ENCODE peak calls at places on chromosome 3, in six cellular contexts. One of them, this sample, is unnamed.

GRCh38 chr3:165669967-165670366 is 167.3 kb downstream of the BCHE start:
- DNase-seq in T-cell: no peak
- DNase-seq in neural crest cell: no peak
- DNase-seq in stimulated activated CD4-positive, alpha-beta T cell treated with anti-CD3 and anti-CD28 coated beads, Interleukin-15, amount 100 ng/mL, for 1 hour: no peak
- DNase-seq in central memory CD8-positive, alpha-beta T cell: no peak
- DNase-seq in left lobe of liver: no peak
- DNase-seq in this sample: no peak

GRCh38 chr3:63992461-63993209 is 30.7 kb downstream of the PSMD6 start:
- DNase-seq in T-cell: no peak
- DNase-seq in neural crest cell: no peak
- DNase-seq in stimulated activated CD4-positive, alpha-beta T cell treated with anti-CD3 and anti-CD28 coated beads, Interleukin-15, amount 100 ng/mL, for 1 hour: no peak
- DNase-seq in central memory CD8-positive, alpha-beta T cell: no peak
- DNase-seq in left lobe of liver: no peak
- DNase-seq in this sample: no peak

GRCh38 chr3:168956087-168956486 is 707.4 kb downstream of the MECOM start:
- DNase-seq in T-cell: no peak
- DNase-seq in neural crest cell: no peak
- DNase-seq in stimulated activated CD4-positive, alpha-beta T cell treated with anti-CD3 and anti-CD28 coated beads, Interleukin-15, amount 100 ng/mL, for 1 hour: no peak
- DNase-seq in central memory CD8-positive, alpha-beta T cell: no peak
- DNase-seq in left lobe of liver: no peak
- DNase-seq in this sample: no peak

GRCh38 chr3:12294885-12295580 is 6.2 kb downstream of the PPARG start:
- DNase-seq in T-cell: no peak
- DNase-seq in neural crest cell: no peak
- DNase-seq in stimulated activated CD4-positive, alpha-beta T cell treated with anti-CD3 and anti-CD28 coated beads, Interleukin-15, amount 100 ng/mL, for 1 hour: no peak
- DNase-seq in central memory CD8-positive, alpha-beta T cell: no peak
- DNase-seq in left lobe of liver: no peak
- DNase-seq in this sample: no peak

GRCh38 chr3:127674099-127674792 is 1.5 kb downstream of the ABTB1 start:
- DNase-seq in T-cell: peak
- DNase-seq in neural crest cell: no peak
- DNase-seq in stimulated activated CD4-positive, alpha-beta T cell treated with anti-CD3 and anti-CD28 coated beads, Interleukin-15, amount 100 ng/mL, for 1 hour: no peak
- DNase-seq in central memory CD8-positive, alpha-beta T cell: no peak
- DNase-seq in left lobe of liver: peak
- DNase-seq in this sample: no peak

GRCh38 chr3:116517308-116517707 is 72.0 kb upstream of the LSAMP start:
- DNase-seq in T-cell: no peak
- DNase-seq in neural crest cell: no peak
- DNase-seq in stimulated activated CD4-positive, alpha-beta T cell treated with anti-CD3 and anti-CD28 coated beads, Interleukin-15, amount 100 ng/mL, for 1 hour: no peak
- DNase-seq in central memory CD8-positive, alpha-beta T cell: no peak
- DNase-seq in left lobe of liver: no peak
- DNase-seq in this sample: no peak

GRCh38 chr3:70849911-70850699 is 537.7 kb upstream of the MDFIC2 start:
- DNase-seq in T-cell: no peak
- DNase-seq in neural crest cell: no peak
- DNase-seq in stimulated activated CD4-positive, alpha-beta T cell treated with anti-CD3 and anti-CD28 coated beads, Interleukin-15, amount 100 ng/mL, for 1 hour: no peak
- DNase-seq in central memory CD8-positive, alpha-beta T cell: no peak
- DNase-seq in left lobe of liver: no peak
- DNase-seq in this sample: no peak

GRCh38 chr3:134453631-134454030 is 32.2 kb downstream of the ANAPC13 start:
- DNase-seq in T-cell: no peak
- DNase-seq in neural crest cell: no peak
- DNase-seq in stimulated activated CD4-positive, alpha-beta T cell treated with anti-CD3 and anti-CD28 coated beads, Interleukin-15, amount 100 ng/mL, for 1 hour: no peak
- DNase-seq in central memory CD8-positive, alpha-beta T cell: no peak
- DNase-seq in left lobe of liver: no peak
- DNase-seq in this sample: no peak

GRCh38 chr3:8352475-8352874 is 149.1 kb upstream of the LMCD1 start:
- DNase-seq in T-cell: no peak
- DNase-seq in neural crest cell: no peak
- DNase-seq in stimulated activated CD4-positive, alpha-beta T cell treated with anti-CD3 and anti-CD28 coated beads, Interleukin-15, amount 100 ng/mL, for 1 hour: no peak
- DNase-seq in central memory CD8-positive, alpha-beta T cell: no peak
- DNase-seq in left lobe of liver: no peak
- DNase-seq in this sample: no peak

GRCh38 chr3:146469206-146470017 is at the start of gene PLSCR2:
- DNase-seq in T-cell: peak
- DNase-seq in neural crest cell: no peak
- DNase-seq in stimulated activated CD4-positive, alpha-beta T cell treated with anti-CD3 and anti-CD28 coated beads, Interleukin-15, amount 100 ng/mL, for 1 hour: peak
- DNase-seq in central memory CD8-positive, alpha-beta T cell: peak
- DNase-seq in left lobe of liver: peak
- DNase-seq in this sample: peak

GRCh38 chr3:177693596-177693995 is 496.3 kb upstream of the TBL1XR1 start:
- DNase-seq in T-cell: no peak
- DNase-seq in neural crest cell: no peak
- DNase-seq in stimulated activated CD4-positive, alpha-beta T cell treated with anti-CD3 and anti-CD28 coated beads, Interleukin-15, amount 100 ng/mL, for 1 hour: no peak
- DNase-seq in central memory CD8-positive, alpha-beta T cell: no peak
- DNase-seq in left lobe of liver: no peak
- DNase-seq in this sample: no peak

GRCh38 chr3:179898024-179898423 is 138.7 kb downstream of the PEX5L start:
- DNase-seq in T-cell: no peak
- DNase-seq in neural crest cell: peak
- DNase-seq in stimulated activated CD4-positive, alpha-beta T cell treated with anti-CD3 and anti-CD28 coated beads, Interleukin-15, amount 100 ng/mL, for 1 hour: no peak
- DNase-seq in central memory CD8-positive, alpha-beta T cell: no peak
- DNase-seq in left lobe of liver: no peak
- DNase-seq in this sample: no peak

GRCh38 chr3:9779721-9780450 is 10.1 kb upstream of the CAMK1 start:
- DNase-seq in T-cell: peak
- DNase-seq in neural crest cell: no peak
- DNase-seq in stimulated activated CD4-positive, alpha-beta T cell treated with anti-CD3 and anti-CD28 coated beads, Interleukin-15, amount 100 ng/mL, for 1 hour: no peak
- DNase-seq in central memory CD8-positive, alpha-beta T cell: peak
- DNase-seq in left lobe of liver: no peak
- DNase-seq in this sample: no peak

GRCh38 chr3:173814809-173815208 is 417.3 kb downstream of the NLGN1 start:
- DNase-seq in T-cell: no peak
- DNase-seq in neural crest cell: no peak
- DNase-seq in stimulated activated CD4-positive, alpha-beta T cell treated with anti-CD3 and anti-CD28 coated beads, Interleukin-15, amount 100 ng/mL, for 1 hour: no peak
- DNase-seq in central memory CD8-positive, alpha-beta T cell: no peak
- DNase-seq in left lobe of liver: no peak
- DNase-seq in this sample: no peak

GRCh38 chr3:107752202-107752990 is 229.6 kb downstream of the BBX start:
- DNase-seq in T-cell: no peak
- DNase-seq in neural crest cell: no peak
- DNase-seq in stimulated activated CD4-positive, alpha-beta T cell treated with anti-CD3 and anti-CD28 coated beads, Interleukin-15, amount 100 ng/mL, for 1 hour: no peak
- DNase-seq in central memory CD8-positive, alpha-beta T cell: no peak
- DNase-seq in left lobe of liver: no peak
- DNase-seq in this sample: peak

GRCh38 chr3:52848617-52849016 is 13.8 kb upstream of the MUSTN1 start:
- DNase-seq in T-cell: no peak
- DNase-seq in neural crest cell: no peak
- DNase-seq in stimulated activated CD4-positive, alpha-beta T cell treated with anti-CD3 and anti-CD28 coated beads, Interleukin-15, amount 100 ng/mL, for 1 hour: no peak
- DNase-seq in central memory CD8-positive, alpha-beta T cell: no peak
- DNase-seq in left lobe of liver: no peak
- DNase-seq in this sample: no peak

GRCh38 chr3:160140756-160141155 is 84.5 kb upstream of the C3orf80 start:
- DNase-seq in T-cell: no peak
- DNase-seq in neural crest cell: no peak
- DNase-seq in stimulated activated CD4-positive, alpha-beta T cell treated with anti-CD3 and anti-CD28 coated beads, Interleukin-15, amount 100 ng/mL, for 1 hour: no peak
- DNase-seq in central memory CD8-positive, alpha-beta T cell: no peak
- DNase-seq in left lobe of liver: no peak
- DNase-seq in this sample: no peak

GRCh38 chr3:123953735-123954134 is 7.3 kb downstream of the CCDC14 start:
- DNase-seq in T-cell: no peak
- DNase-seq in neural crest cell: no peak
- DNase-seq in stimulated activated CD4-positive, alpha-beta T cell treated with anti-CD3 and anti-CD28 coated beads, Interleukin-15, amount 100 ng/mL, for 1 hour: no peak
- DNase-seq in central memory CD8-positive, alpha-beta T cell: no peak
- DNase-seq in left lobe of liver: no peak
- DNase-seq in this sample: no peak

GRCh38 chr3:136490646-136491405 is 240.7 kb downstream of the PCCB start:
- DNase-seq in T-cell: no peak
- DNase-seq in neural crest cell: no peak
- DNase-seq in stimulated activated CD4-positive, alpha-beta T cell treated with anti-CD3 and anti-CD28 coated beads, Interleukin-15, amount 100 ng/mL, for 1 hour: no peak
- DNase-seq in central memory CD8-positive, alpha-beta T cell: no peak
- DNase-seq in left lobe of liver: no peak
- DNase-seq in this sample: no peak

GRCh38 chr3:14016900-14017475 is 107.7 kb downstream of the CHCHD4 start:
- DNase-seq in T-cell: no peak
- DNase-seq in neural crest cell: no peak
- DNase-seq in stimulated activated CD4-positive, alpha-beta T cell treated with anti-CD3 and anti-CD28 coated beads, Interleukin-15, amount 100 ng/mL, for 1 hour: no peak
- DNase-seq in central memory CD8-positive, alpha-beta T cell: no peak
- DNase-seq in left lobe of liver: no peak
- DNase-seq in this sample: no peak

GRCh38 chr3:117398166-117398954 is 688.8 kb downstream of the TUSC7 start:
- DNase-seq in T-cell: no peak
- DNase-seq in neural crest cell: peak
- DNase-seq in stimulated activated CD4-positive, alpha-beta T cell treated with anti-CD3 and anti-CD28 coated beads, Interleukin-15, amount 100 ng/mL, for 1 hour: no peak
- DNase-seq in central memory CD8-positive, alpha-beta T cell: no peak
- DNase-seq in left lobe of liver: no peak
- DNase-seq in this sample: peak

GRCh38 chr3:102006812-102007485 is 157.6 kb downstream of the NFKBIZ start:
- DNase-seq in T-cell: no peak
- DNase-seq in neural crest cell: no peak
- DNase-seq in stimulated activated CD4-positive, alpha-beta T cell treated with anti-CD3 and anti-CD28 coated beads, Interleukin-15, amount 100 ng/mL, for 1 hour: no peak
- DNase-seq in central memory CD8-positive, alpha-beta T cell: no peak
- DNase-seq in left lobe of liver: no peak
- DNase-seq in this sample: no peak

GRCh38 chr3:128016502-128016901 is 35.7 kb upstream of the SEC61A1 start:
- DNase-seq in T-cell: no peak
- DNase-seq in neural crest cell: no peak
- DNase-seq in stimulated activated CD4-positive, alpha-beta T cell treated with anti-CD3 and anti-CD28 coated beads, Interleukin-15, amount 100 ng/mL, for 1 hour: no peak
- DNase-seq in central memory CD8-positive, alpha-beta T cell: no peak
- DNase-seq in left lobe of liver: no peak
- DNase-seq in this sample: no peak